ENCODE peak calls at places on chromosomes 1 and 21, in four cellular contexts. V, S, T and R are unnamed samples.

GRCh38 chr1:21234779-21235178 is 55.5 kb downstream of the ECE1 start:
- DNase-seq in V (no peak), S (no peak), T (no peak), R (no peak)

GRCh38 chr1:157993179-157994080 is at the start of gene KIRREL1:
- DNase-seq in V (no peak), S (peak; percentile 76), T (peak; percentile 61), R (peak; percentile 84)

GRCh38 chr1:115672224-115673009 is 30.6 kb downstream of the VANGL1 start:
- DNase-seq in V (no peak), S (no peak), T (no peak), R (no peak)

GRCh38 chr1:107599220-107599619 is 365.8 kb downstream of the VAV3 start:
- DNase-seq in V (no peak), S (no peak), T (no peak), R (no peak)

GRCh38 chr1:223245983-223246382 is 102.9 kb upstream of the TLR5 start:
- DNase-seq in V (no peak), S (no peak), T (no peak), R (no peak)

GRCh38 chr1:226311376-226311775 is 2.4 kb upstream of the LIN9 start:
- DNase-seq in V (no peak), S (no peak), T (no peak), R (no peak)

GRCh38 chr21:39681845-39682244 is 63.1 kb upstream of the IGSF5 start:
- DNase-seq in V (no peak), S (no peak), T (peak; percentile 28), R (no peak)

GRCh38 chr1:39116868-39117728 is 87.4 kb upstream of the MACF1 start:
- DNase-seq in V (no peak), S (no peak), T (no peak), R (peak; percentile 37)

GRCh38 chr1:48202030-48202752 is 20.3 kb upstream of the SLC5A9 start:
- DNase-seq in V (peak; percentile 48), S (peak; percentile 86), T (peak; percentile 18), R (peak; percentile 78)

GRCh38 chr1:246959944-246960693 is 28.4 kb upstream of the AHCTF1 start:
- DNase-seq in V (no peak), S (no peak), T (no peak), R (no peak)

GRCh38 chr1:169586395-169587255 is at the start of gene F5:
- DNase-seq in V (peak; percentile 10), S (peak; percentile 83), T (no peak), R (peak; percentile 82)

GRCh38 chr21:38075833-38076567 is 159.7 kb upstream of the KCNJ6 start:
- DNase-seq in V (no peak), S (no peak), T (no peak), R (no peak)

GRCh38 chr1:225940385-225941151 is 452 bp downstream of the LEFTY2 start:
- DNase-seq in V (no peak), S (no peak), T (no peak), R (no peak)

GRCh38 chr1:1358433-1359201 is at the start of gene MXRA8:
- DNase-seq in V (no peak), S (no peak), T (no peak), R (no peak)

GRCh38 chr1:199009447-199009846 is 370.6 kb downstream of the PTPRC start:
- DNase-seq in V (no peak), S (no peak), T (no peak), R (no peak)

GRCh38 chr1:68384321-68384813 is 65.4 kb downstream of the RPE65 start:
- DNase-seq in V (peak; percentile 98), S (no peak), T (peak; percentile 98), R (peak; percentile 96)

GRCh38 chr1:6967431-6968079 is 182.3 kb downstream of the CAMTA1 start:
- DNase-seq in V (no peak), S (no peak), T (no peak), R (peak; percentile 78)

GRCh38 chr1:169484683-169485426 is 889 bp downstream of the SLC19A2 start:
- DNase-seq in V (no peak), S (no peak), T (no peak), R (peak; percentile 65)

GRCh38 chr1:167409183-167409582 is 109.1 kb downstream of the CD247 start:
- DNase-seq in V (no peak), S (no peak), T (no peak), R (no peak)

GRCh38 chr1:29380532-29380931 is 144.2 kb downstream of the PTPRU start:
- DNase-seq in V (no peak), S (no peak), T (no peak), R (peak; percentile 65)

GRCh38 chr1:176177764-176178163 is 29.3 kb downstream of the COP1 start:
- DNase-seq in V (no peak), S (no peak), T (no peak), R (no peak)

GRCh38 chr1:211577277-211577825 is 1.6 kb downstream of the SLC30A1 start:
- DNase-seq in V (peak; percentile 17), S (no peak), T (no peak), R (no peak)